ENCODE peak calls at places on chromosome 3, in seven cellular contexts. N, G, W, Q, A, E and R are unnamed samples.
A peak's percentile ranks its signal among the peaks of the same experiment; 100 is the strongest.

GRCh38 chr3:143124683-143125520 is 5.3 kb downstream of the CHST2 start:
- DNase-seq in N (no peak), G (no peak), W (no peak), Q (no peak), A (peak; percentile 40), E (no peak), R (no peak)

GRCh38 chr3:46208167-46208704 is at the start of gene CCR1:
- DNase-seq in N (peak; percentile 10), G (peak; percentile 37), W (peak; percentile 46), Q (peak; percentile 77), A (peak; percentile 78), E (peak; percentile 61), R (peak; percentile 80)

GRCh38 chr3:192862408-192863385 is 55.0 kb downstream of the MB21D2 start:
- DNase-seq in N (peak; percentile 17), G (no peak), W (no peak), Q (no peak), A (no peak), E (no peak), R (no peak)

GRCh38 chr3:182829761-182830405 is 36.6 kb downstream of the ATP11B start:
- DNase-seq in N (no peak), G (no peak), W (peak; percentile 54), Q (no peak), A (peak; percentile 69), E (no peak), R (no peak)

GRCh38 chr3:126982125-126982521 is 792 bp upstream of the PLXNA1 start:
- DNase-seq in N (peak; percentile 27), G (no peak), W (peak; percentile 64), Q (peak; percentile 58), A (peak; percentile 7), E (peak; percentile 58), R (peak; percentile 54)

GRCh38 chr3:38039101-38039898 is at the start of gene DLEC1:
- DNase-seq in N (peak; percentile 46), G (no peak), W (no peak), Q (peak; percentile 95), A (no peak), E (no peak), R (peak; percentile 77)

GRCh38 chr3:5195605-5196004 is 8.1 kb downstream of the EDEM1 start:
- DNase-seq in N (no peak), G (no peak), W (peak; percentile 74), Q (no peak), A (peak; percentile 39), E (peak; percentile 47), R (no peak)

GRCh38 chr3:157132936-157133335 is 27.0 kb downstream of the CCNL1 start:
- DNase-seq in N (no peak), G (no peak), W (peak; percentile 22), Q (no peak), A (peak; percentile 29), E (peak; percentile 64), R (no peak)

GRCh38 chr3:143951351-143951971 is 20.2 kb upstream of the DIPK2A start:
- DNase-seq in N (peak; percentile 46), G (peak; percentile 34), W (peak; percentile 28), Q (peak; percentile 69), A (peak; percentile 54), E (peak; percentile 71), R (peak; percentile 74)

GRCh38 chr3:16609927-16610580 is 4.8 kb upstream of the DAZL start:
- DNase-seq in N (no peak), G (no peak), W (no peak), Q (no peak), A (peak; percentile 62), E (peak; percentile 33), R (no peak)

GRCh38 chr3:184563941-184564684 is 2.5 kb downstream of the EPHB3 start:
- DNase-seq in N (no peak), G (no peak), W (no peak), Q (no peak), A (no peak), E (no peak), R (no peak)

GRCh38 chr3:141482250-141482937 is 4.4 kb upstream of the RASA2 start:
- DNase-seq in N (peak; percentile 81), G (peak; percentile 90), W (peak; percentile 76), Q (no peak), A (peak; percentile 73), E (peak; percentile 84), R (no peak)

GRCh38 chr3:164533275-164533674 is 545.0 kb downstream of the SI start:
- DNase-seq in N (no peak), G (no peak), W (no peak), Q (no peak), A (peak; percentile 73), E (no peak), R (no peak)

GRCh38 chr3:185825639-185826481 is 1.0 kb upstream of the IGF2BP2 start:
- DNase-seq in N (peak; percentile 44), G (no peak), W (peak; percentile 57), Q (peak; percentile 85), A (peak; percentile 64), E (peak; percentile 68), R (no peak)

GRCh38 chr3:42906905-42907183 is 902 bp downstream of the ZNF662 start:
- DNase-seq in N (no peak), G (no peak), W (no peak), Q (no peak), A (no peak), E (no peak), R (no peak)

GRCh38 chr3:138381413-138381901 is 33.1 kb downstream of the MRAS start:
- DNase-seq in N (peak; percentile 26), G (no peak), W (no peak), Q (no peak), A (no peak), E (peak; percentile 39), R (no peak)

GRCh38 chr3:133295199-133295901 is 104.5 kb upstream of the BFSP2 start:
- DNase-seq in N (peak; percentile 81), G (no peak), W (peak; percentile 78), Q (peak; percentile 16), A (peak; percentile 77), E (peak; percentile 31), R (no peak)

GRCh38 chr3:134667461-134667860 is 16.6 kb upstream of the KY start:
- DNase-seq in N (no peak), G (no peak), W (no peak), Q (no peak), A (no peak), E (no peak), R (no peak)

GRCh38 chr3:171286580-171287249 is 173.5 kb downstream of the TNIK start:
- DNase-seq in N (no peak), G (peak; percentile 29), W (peak; percentile 87), Q (no peak), A (peak; percentile 16), E (no peak), R (no peak)

GRCh38 chr3:87026246-87026645 is 35.3 kb upstream of the VGLL3 start:
- DNase-seq in N (no peak), G (no peak), W (no peak), Q (no peak), A (no peak), E (no peak), R (no peak)

GRCh38 chr3:135141092-135141491 is 346.0 kb downstream of the EPHB1 start:
- DNase-seq in N (no peak), G (no peak), W (no peak), Q (no peak), A (no peak), E (no peak), R (no peak)

GRCh38 chr3:18745472-18745871 is 320.3 kb upstream of the SATB1 start:
- DNase-seq in N (no peak), G (no peak), W (no peak), Q (no peak), A (no peak), E (no peak), R (no peak)

GRCh38 chr3:17557749-17558463 is 184.5 kb downstream of the TBC1D5 start:
- DNase-seq in N (no peak), G (no peak), W (no peak), Q (no peak), A (no peak), E (no peak), R (no peak)

GRCh38 chr3:26840272-26840870 is 217.8 kb downstream of the LRRC3B start:
- DNase-seq in N (no peak), G (no peak), W (no peak), Q (peak; percentile 17), A (no peak), E (no peak), R (no peak)

GRCh38 chr3:56751056-56751455 is 50.7 kb downstream of the ARHGEF3 start:
- DNase-seq in N (no peak), G (no peak), W (peak; percentile 64), Q (no peak), A (no peak), E (peak; percentile 16), R (no peak)
- H3K4me1 ChIP-seq in N (no peaks in the 10 kb centered on the region), G (peaks cover 35% of the 10 kb centered on the region), W (peaks cover 2% of the 10 kb centered on the region), Q (peaks cover 4% of the 10 kb centered on the region), A (no peaks in the 10 kb centered on the region), E (peaks cover 9% of the 10 kb centered on the region), R (peaks cover 27% of the 10 kb centered on the region)

GRCh38 chr3:72721696-72722381 is 126.4 kb downstream of the SHQ1 start:
- DNase-seq in N (no peak), G (no peak), W (no peak), Q (no peak), A (no peak), E (no peak), R (no peak)
- H2AFZ ChIP-seq in N (no peak overlapping the region), G (no peak overlapping the region), W (no peak overlapping the region), Q (peak overlapping the region; percentile 45), A (peak overlapping the region; percentile 12), E (no peak overlapping the region), R (no peak overlapping the region)

DNA sequence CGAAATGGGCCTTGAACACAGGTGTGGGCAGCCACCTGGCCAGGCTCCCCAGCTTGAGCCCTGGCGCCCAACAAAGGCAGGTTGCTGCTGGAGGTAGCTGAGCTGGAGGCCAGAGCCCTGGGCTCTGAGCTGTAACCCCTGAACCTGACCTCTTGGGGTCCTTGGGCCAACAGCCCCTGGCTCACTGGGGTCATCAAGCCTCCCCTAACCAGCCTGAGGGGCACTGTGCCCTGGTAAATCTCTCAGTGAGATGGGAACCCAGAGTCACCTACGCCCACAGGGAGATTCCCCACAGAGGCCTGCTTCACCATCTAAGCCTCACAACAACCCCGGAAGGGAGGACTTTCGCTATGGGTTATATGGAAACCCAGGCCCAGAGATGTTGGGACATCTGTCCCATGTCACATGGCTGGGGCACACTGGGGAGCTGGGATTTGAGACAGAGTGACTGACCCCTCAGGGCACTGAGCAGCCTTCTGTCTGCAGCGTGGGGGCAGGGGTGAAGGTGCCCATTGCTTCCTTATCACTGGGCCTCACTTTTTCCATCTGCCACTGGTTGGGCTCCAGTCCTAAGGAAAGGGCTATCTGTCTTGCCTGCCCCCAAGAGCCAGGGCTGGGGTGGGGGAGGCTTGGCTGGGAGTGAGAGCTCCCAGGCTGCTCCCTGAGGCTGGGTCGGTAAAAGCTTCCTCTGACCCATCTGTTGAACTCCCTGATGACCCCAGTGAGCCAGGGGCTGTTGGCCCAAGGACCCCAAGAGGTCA is 59.1 kb downstream of the IQSEC1 start:
- DNase-seq in N (no peak), G (no peak), W (no peak), Q (no peak), A (no peak), E (no peak), R (no peak)
- H3K4me1 ChIP-seq in N (peaks cover 10% of the 10 kb centered on the region), G (peaks cover 8% of the 10 kb centered on the region), W (peaks cover 2% of the 10 kb centered on the region), Q (peaks cover 25% of the 10 kb centered on the region), A (peaks cover 9% of the 10 kb centered on the region), E (peaks cover 14% of the 10 kb centered on the region), R (peaks cover 63% of the 10 kb centered on the region)

DNA sequence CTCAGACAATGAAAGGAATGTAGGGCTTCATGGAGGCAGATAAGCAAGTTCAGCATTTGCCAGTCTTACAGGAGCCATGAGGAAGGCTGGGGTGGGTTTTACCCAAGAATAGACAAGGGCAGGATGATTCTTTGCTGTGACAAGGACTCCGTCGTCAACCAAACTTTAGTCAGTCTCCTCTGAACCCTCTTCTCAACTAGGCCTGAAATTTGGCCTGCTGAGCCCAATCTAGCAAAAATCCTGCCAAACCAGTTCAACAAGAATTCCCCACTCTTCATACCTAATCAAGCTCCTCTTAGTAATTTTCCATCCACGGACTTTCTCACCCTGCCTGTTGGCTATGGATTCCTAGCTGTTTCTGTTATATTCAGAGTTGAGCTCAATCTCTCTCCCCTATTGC is 280.5 kb downstream of the TBL1XR1 start:
- DNase-seq in N (no peak), G (no peak), W (peak; percentile 71), Q (peak; percentile 97), A (peak; percentile 88), E (no peak), R (no peak)
- H2AFZ ChIP-seq in N (no peak overlapping the region), G (no peak overlapping the region), W (peak overlapping the region; percentile 85), Q (peak overlapping the region; percentile 8), A (peak overlapping the region; percentile 61), E (no peak overlapping the region), R (no peak overlapping the region)